ENCODE peak calls at places on chromosomes 6 and 20, in four cellular contexts. One of them, this sample, is unnamed.

GRCh38 chr20:45345104-45345936 is 2.9 kb downstream of the SDC4 start:
- DNase-seq in NCI-H1092 treated with DMSO at 0.1 percent for 48 hours: no peak
- DNase-seq in EL: no peak
- DNase-seq in HT-29: peak
- DNase-seq in this sample: no peak

GRCh38 chr20:4457566-4458543 is 263.9 kb upstream of the PRND start:
- DNase-seq in NCI-H1092 treated with DMSO at 0.1 percent for 48 hours: no peak
- DNase-seq in EL: peak
- DNase-seq in HT-29: peak
- DNase-seq in this sample: no peak

GRCh38 chr6:46026307-46026706 is 10.6 kb upstream of the CLIC5 start:
- DNase-seq in NCI-H1092 treated with DMSO at 0.1 percent for 48 hours: no peak
- DNase-seq in EL: no peak
- DNase-seq in HT-29: no peak
- DNase-seq in this sample: no peak

GRCh38 chr6:75205776-75206334 is at the start of gene COL12A1:
- DNase-seq in NCI-H1092 treated with DMSO at 0.1 percent for 48 hours: peak
- DNase-seq in EL: peak
- DNase-seq in HT-29: no peak
- DNase-seq in this sample: peak

GRCh38 chr6:159416891-159417540 is 247.8 kb downstream of the FNDC1 start:
- DNase-seq in NCI-H1092 treated with DMSO at 0.1 percent for 48 hours: no peak
- DNase-seq in EL: no peak
- DNase-seq in HT-29: no peak
- DNase-seq in this sample: no peak

GRCh38 chr6:36135053-36135731 is 4.9 kb downstream of the MAPK13 start:
- DNase-seq in NCI-H1092 treated with DMSO at 0.1 percent for 48 hours: no peak
- DNase-seq in EL: no peak
- DNase-seq in HT-29: no peak
- DNase-seq in this sample: no peak

GRCh38 chr6:90230547-90231240 is 65.9 kb downstream of the BACH2 start:
- DNase-seq in NCI-H1092 treated with DMSO at 0.1 percent for 48 hours: no peak
- DNase-seq in EL: no peak
- DNase-seq in HT-29: no peak
- DNase-seq in this sample: no peak

GRCh38 chr6:134888316-134888715 is 61.6 kb downstream of the ALDH8A1 start:
- DNase-seq in NCI-H1092 treated with DMSO at 0.1 percent for 48 hours: no peak
- DNase-seq in EL: no peak
- DNase-seq in HT-29: no peak
- DNase-seq in this sample: no peak

GRCh38 chr6:34018026-34018425 is 127.9 kb downstream of the GRM4 start:
- DNase-seq in NCI-H1092 treated with DMSO at 0.1 percent for 48 hours: no peak
- DNase-seq in EL: no peak
- DNase-seq in HT-29: no peak
- DNase-seq in this sample: no peak

GRCh38 chr6:122187186-122187585 is 212.3 kb upstream of the HSF2 start:
- DNase-seq in NCI-H1092 treated with DMSO at 0.1 percent for 48 hours: no peak
- DNase-seq in EL: no peak
- DNase-seq in HT-29: no peak
- DNase-seq in this sample: no peak

GRCh38 chr6:130932956-130933355 is 105.8 kb downstream of the SMLR1 start:
- DNase-seq in NCI-H1092 treated with DMSO at 0.1 percent for 48 hours: no peak
- DNase-seq in EL: no peak
- DNase-seq in HT-29: no peak
- DNase-seq in this sample: no peak

GRCh38 chr6:34462561-34462971 is 3.3 kb upstream of the PACSIN1 start:
- DNase-seq in NCI-H1092 treated with DMSO at 0.1 percent for 48 hours: no peak
- DNase-seq in EL: peak
- DNase-seq in HT-29: peak
- DNase-seq in this sample: peak

GRCh38 chr20:17863577-17864292 is 104.9 kb downstream of the SNX5 start:
- DNase-seq in NCI-H1092 treated with DMSO at 0.1 percent for 48 hours: no peak
- DNase-seq in EL: no peak
- DNase-seq in HT-29: no peak
- DNase-seq in this sample: no peak

GRCh38 chr6:143058987-143059386 is 1.7 kb upstream of the AIG1 start:
- DNase-seq in NCI-H1092 treated with DMSO at 0.1 percent for 48 hours: no peak
- DNase-seq in EL: no peak
- DNase-seq in HT-29: peak
- DNase-seq in this sample: no peak

GRCh38 chr6:26065952-26066380 is 21.3 kb upstream of the HFE start:
- DNase-seq in NCI-H1092 treated with DMSO at 0.1 percent for 48 hours: peak
- DNase-seq in EL: peak
- DNase-seq in HT-29: peak
- DNase-seq in this sample: peak

GRCh38 chr6:149306967-149307366 is 10.5 kb upstream of the TAB2 start:
- DNase-seq in NCI-H1092 treated with DMSO at 0.1 percent for 48 hours: no peak
- DNase-seq in EL: peak
- DNase-seq in HT-29: no peak
- DNase-seq in this sample: no peak

This sample was measured in NCI-H774.